ENCODE peak calls at places on chromosomes 4 and X, in nine cellular contexts. U is IMR-90, V is suprapubic skin, O is MM.1S, C is ovary, L is lower lobe of right lung, R is tibial artery, I is kidney epithelial cell, D is cardiac muscle cell. M is an unnamed sample. For H3K36me3 and H3K27me3, the result is how much of the 10 kb centered on the place peaks cover.

GRCh38 chr4:81845761-81846160 is 374.1 kb upstream of the RASGEF1B start:
- DNase-seq in R (no peak), L (no peak), C (no peak), V (no peak), O (no peak), U (no peak), D (peak), I (no peak), M (peak)

GRCh38 chr4:156764145-156764544 is 207.5 kb downstream of the PDGFC start:
- DNase-seq in O (no peak), U (no peak), D (peak), R (no peak), V (no peak), I (no peak), C (no peak), L (no peak), M (no peak)

GRCh38 chrX:144388738-144389137 is 504.9 kb downstream of the UBE2NL start:
- DNase-seq in R (no peak), O (no peak), D (no peak), L (no peak), I (no peak), C (no peak), U (no peak), V (no peak), M (no peak)

GRCh38 chrX:53422915-53423268 is 219 bp downstream of the RIBC1 start:
- DNase-seq in D (no peak), R (no peak), L (no peak), O (no peak), C (no peak), I (no peak), U (no peak), V (no peak), M (no peak)

GRCh38 chr4:183912585-183912984 is 7.5 kb downstream of the STOX2 start:
- DNase-seq in V (no peak), O (no peak), C (no peak), D (peak), R (no peak), L (no peak), I (no peak), U (peak), M (no peak)

GRCh38 chrX:67563469-67564448 is 19.9 kb downstream of the AR start:
- DNase-seq in R (no peak), C (peak), U (peak), L (no peak), D (peak), I (no peak), V (no peak), O (no peak), M (peak)

GRCh38 chr4:45317276-45317675 is 590.9 kb upstream of the GNPDA2 start:
- DNase-seq in L (no peak), V (no peak), R (no peak), C (no peak), D (peak), I (no peak), U (no peak), O (no peak), M (no peak)

GRCh38 chr4:48588230-48588943 is 98.3 kb downstream of the ZAR1 start:
- DNase-seq in R (no peak), C (no peak), O (no peak), U (no peak), I (no peak), D (no peak), V (no peak), L (no peak), M (no peak)

GRCh38 chrX:38878674-38879375 is 77.6 kb downstream of the MID1IP1 start:
- DNase-seq in I (no peak), U (no peak), V (no peak), D (no peak), L (no peak), C (no peak), O (no peak), R (no peak), M (no peak)

GRCh38 chr4:124636793-124637192 is 75.7 kb downstream of the ANKRD50 start:
- DNase-seq in R (no peak), V (no peak), U (no peak), C (no peak), I (peak), O (no peak), D (no peak), L (no peak), M (no peak)

GRCh38 chr4:114782842-114783595 is 184.4 kb downstream of the UGT8 start:
- DNase-seq in D (no peak), R (no peak), O (no peak), L (no peak), U (no peak), I (no peak), V (no peak), C (no peak), M (peak)

GRCh38 chr4:151674804-151675290 is 86.0 kb downstream of the GATB start:
- DNase-seq in R (peak), L (peak), O (no peak), V (no peak), U (no peak), D (peak), C (peak), I (no peak), M (no peak)

GRCh38 chr4:4269326-4269725 is 20.6 kb downstream of the LYAR start:
- DNase-seq in C (no peak), U (no peak), R (no peak), V (no peak), D (no peak), O (no peak), L (no peak), I (no peak), M (no peak)

GRCh38 chr4:144611850-144612249 is 34.1 kb upstream of the HHIP start:
- DNase-seq in V (no peak), U (peak), I (no peak), C (no peak), D (peak), O (peak), L (no peak), R (no peak), M (no peak)

GRCh38 chrX:69163936-69164741 is 1.1 kb downstream of the PJA1 start:
- DNase-seq in L (peak), R (no peak), C (peak), O (no peak), I (no peak), U (no peak), D (peak), V (no peak), M (peak)

GRCh38 chr4:80202784-80203553 is 5.7 kb downstream of the PRDM8 start:
- DNase-seq in V (no peak), R (no peak), I (no peak), U (peak), C (peak), D (peak), L (peak), O (peak), M (no peak)

GRCh38 chr4:4426511-4427477 is 39.9 kb downstream of the NSG1 start:
- DNase-seq in D (no peak), U (no peak), V (no peak), C (no peak), L (no peak), R (no peak), I (peak), O (no peak), M (no peak)

GRCh38 chr4:4752576-4753401 is 106.7 kb upstream of the MSX1 start:
- DNase-seq in D (no peak), I (no peak), R (no peak), V (no peak), O (no peak), U (no peak), C (no peak), L (no peak), M (no peak)

GRCh38 chr4:115851918-115852766 is 738.7 kb upstream of the NDST4 start:
- DNase-seq in V (peak), U (no peak), R (peak), O (peak), C (no peak), I (peak), D (no peak), L (peak), M (peak)

GRCh38 chr4:173332021-173332487 is 2.1 kb downstream of the HMGB2 start:
- DNase-seq in I (no peak), L (no peak), R (no peak), U (peak), C (no peak), O (peak), D (peak), V (no peak), M (no peak)

GRCh38 chr4:72006576-72006975 is 25.2 kb upstream of the NPFFR2 start:
- DNase-seq in I (peak), V (no peak), D (peak), O (no peak), L (no peak), R (no peak), C (no peak), U (peak), M (peak)

GRCh38 chr4:46211406-46211805 is 87.6 kb upstream of the GABRG1 start:
- DNase-seq in D (no peak), L (no peak), I (peak), C (no peak), V (no peak), R (no peak), O (no peak), U (no peak), M (no peak)

GRCh38 chr4:88446124-88446523 is 10.8 kb upstream of the HERC5 start:
- DNase-seq in R (no peak), D (peak), U (no peak), V (no peak), O (no peak), C (no peak), I (no peak), L (no peak), M (peak)

GRCh38 chr4:101230806-101231426 is 116.4 kb downstream of the PPP3CA start:
- DNase-seq in C (no peak), R (no peak), U (peak), D (no peak), V (no peak), L (no peak), O (no peak), I (no peak), M (no peak)

GRCh38 chr4:52014903-52015302 is 5.3 kb downstream of the LRRC66 start:
- DNase-seq in U (no peak), C (no peak), V (no peak), D (no peak), R (no peak), I (no peak), L (no peak), O (no peak), M (no peak)

GRCh38 chr4:8688041-8688907 is 95.7 kb downstream of the CPZ start:
- DNase-seq in O (peak), I (no peak), C (no peak), L (peak), U (peak), D (peak), R (peak), V (no peak), M (peak)

GRCh38 chr4:10172278-10173038 is 55.9 kb upstream of the WDR1 start:
- DNase-seq in C (no peak), D (peak), L (no peak), V (no peak), I (no peak), U (no peak), O (no peak), R (no peak), M (no peak)

DNA sequence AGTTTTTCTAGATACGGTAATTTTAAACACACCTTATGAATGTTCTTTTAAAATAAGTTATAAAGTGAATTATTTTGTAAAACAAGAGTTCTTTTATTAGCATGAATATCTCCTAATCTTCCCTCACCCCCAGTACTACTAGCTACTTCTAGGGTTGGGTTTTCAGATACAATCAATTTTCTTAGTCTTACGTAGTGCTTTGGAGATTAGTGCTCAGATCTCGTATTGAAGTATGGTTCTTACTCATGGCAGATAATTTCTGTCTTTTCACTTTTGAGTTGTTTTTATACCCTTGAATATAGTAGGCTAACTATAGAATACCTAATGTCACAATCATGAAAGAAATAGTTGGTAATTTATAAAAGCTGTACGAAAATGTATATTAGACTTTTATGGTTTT is 43.2 kb downstream of the CDKL5 start:
- DNase-seq in R (no peak), C (no peak), L (no peak), D (no peak), V (no peak), O (no peak), U (no peak), I (no peak), M (no peak)
- TF ChIP-seq CTCF in R (no peak), C (no peak), L (no peak), D (no peak), V (no peak), O (no peak), U (no peak), I (no peak), M (no peak)

DNA sequence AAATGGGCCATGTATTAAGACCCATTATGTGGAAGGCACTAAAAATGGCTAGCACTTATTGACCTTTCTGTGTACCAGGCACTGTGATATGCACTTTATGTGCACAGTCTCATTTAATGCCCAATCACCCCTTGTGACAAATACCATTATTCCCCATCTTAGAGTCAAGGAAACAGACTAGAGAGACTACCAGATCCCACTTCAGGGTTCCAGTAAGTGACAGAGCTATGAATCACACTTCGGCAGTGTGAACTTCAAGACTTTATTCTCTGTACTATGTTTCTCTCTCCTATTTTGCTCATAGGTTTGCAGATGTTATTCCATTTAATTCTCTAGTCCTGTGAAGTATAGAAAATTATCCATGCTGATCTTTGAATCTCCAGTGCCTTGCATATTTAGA is 107.0 kb downstream of the NFKB1 start:
- DNase-seq in L (no peak), V (no peak), O (no peak), D (no peak), I (no peak), R (no peak), C (no peak), U (peak), M (peak)
- H3K36me3 ChIP-seq in L (half or more), V (half or more), O (under half), D (under half), I (under half), R (half or more), C (under half), U (under half), M (under half)

GRCh38 chr4:85803846-85804245 is 328.9 kb downstream of the ARHGAP24 start:
- DNase-seq in V (no peak), I (no peak), L (no peak), D (no peak), O (no peak), U (no peak), R (no peak), C (no peak), M (no peak)

GRCh38 chr4:85808864-85809263 is 333.9 kb downstream of the ARHGAP24 start:
- DNase-seq in R (no peak), U (no peak), V (no peak), D (no peak), L (no peak), O (no peak), I (no peak), C (no peak), M (no peak)

GRCh38 chr4:85806346-85806745 is 331.4 kb downstream of the ARHGAP24 start:
- DNase-seq in O (no peak), V (no peak), I (no peak), D (no peak), C (no peak), U (no peak), L (no peak), R (no peak), M (no peak)

GRCh38 chr4:85808104-85808503 is 333.2 kb downstream of the ARHGAP24 start:
- DNase-seq in V (no peak), U (no peak), R (no peak), L (no peak), I (no peak), O (no peak), C (no peak), D (no peak), M (no peak)

GRCh38 chr4:85807247-85807915 is 332.4 kb downstream of the ARHGAP24 start:
- DNase-seq in O (no peak), U (no peak), C (no peak), D (peak), R (peak), I (no peak), L (no peak), V (no peak), M (peak)
- H3K27me3 ChIP-seq in O (under half), U (under half), C (under half), D (under half), R (under half), I (under half), L (under half), V (under half), M (under half)

GRCh38 chr4:6680372-6681034 is 13.2 kb upstream of the S100P start:
- DNase-seq in C (no peak), O (no peak), L (no peak), D (no peak), I (no peak), V (no peak), R (no peak), U (no peak), M (no peak)
- TF ChIP-seq CTCF in C (no peak), O (no peak), L (no peak), D (no peak), I (no peak), V (no peak), R (no peak), U (no peak), M (peak)

GRCh38 chr4:109465065-109465464 is 31.4 kb downstream of the SEC24B start:
- DNase-seq in D (peak), V (no peak), I (no peak), C (no peak), O (no peak), L (no peak), U (no peak), R (no peak), M (no peak)
- H3K36me3 ChIP-seq in D (under half), V (under half), I (under half), C (under half), O (under half), L (under half), U (under half), R (under half), M (under half)

M was measured in brain microvascular endothelial cell.